ENCODE peak calls at places on chromosome X, in four cellular contexts. One of them, this sample, is unnamed.

GRCh38 chrX:21972721-21973120 is 32.2 kb downstream of the SMS start:
- DNase-seq in fibroblast of pulmonary artery: peak
- DNase-seq in HT-29: no peak
- DNase-seq in head of caudate nucleus: no peak
- DNase-seq in this sample: no peak

GRCh38 chrX:66638591-66639500 is at the start of gene EDA2R:
- DNase-seq in HT-29: no peak
- DNase-seq in fibroblast of pulmonary artery: peak
- DNase-seq in head of caudate nucleus: peak
- DNase-seq in this sample: no peak

GRCh38 chrX:43970528-43970927 is 2.7 kb downstream of the NDP start:
- DNase-seq in HT-29: no peak
- DNase-seq in fibroblast of pulmonary artery: no peak
- DNase-seq in head of caudate nucleus: no peak
- DNase-seq in this sample: no peak

GRCh38 chrX:153645921-153646481 is 1.0 kb upstream of the DUSP9 start:
- DNase-seq in HT-29: no peak
- DNase-seq in fibroblast of pulmonary artery: no peak
- DNase-seq in head of caudate nucleus: no peak
- DNase-seq in this sample: no peak

GRCh38 chrX:41122664-41123257 is 37.5 kb downstream of the USP9X start:
- DNase-seq in fibroblast of pulmonary artery: no peak
- DNase-seq in HT-29: no peak
- DNase-seq in head of caudate nucleus: no peak
- DNase-seq in this sample: no peak

GRCh38 chrX:18985186-18985435 is 1.2 kb upstream of the PHKA2 start:
- DNase-seq in HT-29: no peak
- DNase-seq in head of caudate nucleus: no peak
- DNase-seq in fibroblast of pulmonary artery: no peak
- DNase-seq in this sample: no peak

GRCh38 chrX:38704146-38704882 is 96.9 kb upstream of the MID1IP1 start:
- DNase-seq in head of caudate nucleus: no peak
- DNase-seq in HT-29: no peak
- DNase-seq in fibroblast of pulmonary artery: no peak
- DNase-seq in this sample: no peak

GRCh38 chrX:151737494-151737893 is 2.9 kb downstream of the CNGA2 start:
- DNase-seq in HT-29: no peak
- DNase-seq in head of caudate nucleus: no peak
- DNase-seq in fibroblast of pulmonary artery: no peak
- DNase-seq in this sample: no peak

This sample was measured in natural killer cell.